ENCODE peak calls at places on chromosomes 2 and 18, in four cellular contexts. R is CD8-positive, alpha-beta memory T cell; C is fibroblast of the conjunctiva; I is globus pallidus. O is an unnamed sample.

GRCh38 chr18:22558945-22559385 is 141.2 kb upstream of the CTAGE1 start:
- DNase-seq in R (no peak), C (no peak), I (no peak), O (no peak)

GRCh38 chr18:76610933-76611749 is 116.1 kb upstream of the ZNF516 start:
- DNase-seq in R (no peak), C (no peak), I (no peak), O (no peak)

GRCh38 chr2:233674314-233674713 is 2.6 kb downstream of the UGT1A9 start:
- DNase-seq in R (no peak), C (no peak), I (no peak), O (no peak)

GRCh38 chr2:96730212-96730611 is 9.7 kb downstream of the LMAN2L start:
- DNase-seq in R (no peak), C (no peak), I (no peak), O (no peak)

GRCh38 chr2:136310005-136310495 is 192.1 kb upstream of the CXCR4 start:
- DNase-seq in R (no peak), C (no peak), I (no peak), O (no peak)

GRCh38 chr2:202269585-202269984 is 4.0 kb downstream of the NOP58 start:
- DNase-seq in R (peak; percentile 38), C (no peak), I (no peak), O (no peak)

GRCh38 chr2:174952607-174953006 is 52.6 kb downstream of the CHN1 start:
- DNase-seq in R (no peak), C (no peak), I (no peak), O (no peak)

GRCh38 chr18:6057604-6058003 is 162.3 kb upstream of the TMEM200C start:
- DNase-seq in R (no peak), C (no peak), I (no peak), O (no peak)

GRCh38 chr2:110886806-110887573 is 154.6 kb downstream of the ACOXL start:
- DNase-seq in R (no peak), C (no peak), I (no peak), O (no peak)

GRCh38 chr2:232795920-232796319 is 19.6 kb upstream of the KCNJ13 start:
- DNase-seq in R (no peak), C (peak; percentile 83), I (no peak), O (no peak)

GRCh38 chr2:170408461-170409163 is 230.7 kb downstream of the MYO3B start:
- DNase-seq in R (no peak), C (no peak), I (peak; percentile 13), O (no peak)

GRCh38 chr2:63827749-63828148 is 13.9 kb upstream of the UGP2 start:
- DNase-seq in R (no peak), C (peak; percentile 41), I (no peak), O (no peak)

GRCh38 chr2:149692837-149693518 is 105.4 kb upstream of the MMADHC start:
- DNase-seq in R (no peak), C (no peak), I (no peak), O (no peak)

GRCh38 chr18:23191952-23192662 is 56.8 kb downstream of the CABLES1 start:
- DNase-seq in R (no peak), C (peak; percentile 17), I (peak; percentile 60), O (peak; percentile 59)